ENCODE peak calls at places on chromosome 20, in six cellular contexts. Z is aorta, T is RWPE1, U is SK-N-MC, H is mammary epithelial cell, S is astrocyte. K is an unnamed sample.

GRCh38 chr20:3788685-3789155 is 2.2 kb upstream of the CENPB start:
- DNase-seq in H (no peak), S (no peak), Z (no peak), U (no peak), T (no peak), K (no peak)

GRCh38 chr20:15654208-15654649 is 919.0 kb downstream of the KIF16B start:
- DNase-seq in S (no peak), H (peak; percentile 55), Z (no peak), T (peak; percentile 60), U (no peak), K (no peak)

GRCh38 chr20:58523072-58523681 is 8.0 kb upstream of the APCDD1L start:
- DNase-seq in U (peak; percentile 73), S (peak; percentile 92), H (no peak), T (no peak), Z (no peak), K (no peak)

GRCh38 chr20:3721912-3722311 is 9.5 kb upstream of the SIGLEC1 start:
- DNase-seq in H (no peak), S (no peak), Z (no peak), T (no peak), U (no peak), K (no peak)

GRCh38 chr20:25300496-25301170 is 52.7 kb downstream of the PYGB start:
- DNase-seq in S (peak; percentile 14), H (no peak), U (no peak), Z (no peak), T (no peak), K (no peak)

GRCh38 chr20:24953621-24954133 is 4.6 kb downstream of the CST7 start:
- DNase-seq in T (no peak), U (no peak), Z (peak; percentile 68), H (no peak), S (no peak), K (no peak)

GRCh38 chr20:9112541-9113515 is 43.9 kb downstream of the PLCB4 start:
- DNase-seq in U (peak; percentile 77), Z (no peak), S (peak; percentile 79), T (peak; percentile 9), H (peak; percentile 41), K (no peak)

GRCh38 chr20:61662226-61662945 is 403.3 kb downstream of the TAF4 start:
- DNase-seq in Z (no peak), S (no peak), T (no peak), U (no peak), H (no peak), K (no peak)

GRCh38 chr20:48823960-48824497 is 3.8 kb downstream of the PREX1 start:
- DNase-seq in U (no peak), S (peak; percentile 70), T (peak; percentile 73), Z (peak; percentile 26), H (peak; percentile 90), K (peak; percentile 45)

GRCh38 chr20:53753880-53754459 is 160.3 kb upstream of the ZNF217 start:
- DNase-seq in T (no peak), Z (no peak), S (no peak), H (no peak), U (no peak), K (no peak)
- H3K27ac ChIP-seq in T (peak overlapping the region; percentile 16), Z (no peak overlapping the region), S (peak overlapping the region; percentile 87), H (peak overlapping the region; percentile 91), U (peak overlapping the region; percentile 99), K (peak overlapping the region; percentile 91)

GRCh38 chr20:19274412-19275015 is 62.1 kb downstream of the SLC24A3 start:
- DNase-seq in T (no peak), H (no peak), Z (no peak), U (no peak), S (no peak), K (no peak)
- H3K27ac ChIP-seq in T (no peak overlapping the region), H (no peak overlapping the region), Z (no peak overlapping the region), U (no peak overlapping the region), S (no peak overlapping the region), K (no peak overlapping the region)

DNA sequence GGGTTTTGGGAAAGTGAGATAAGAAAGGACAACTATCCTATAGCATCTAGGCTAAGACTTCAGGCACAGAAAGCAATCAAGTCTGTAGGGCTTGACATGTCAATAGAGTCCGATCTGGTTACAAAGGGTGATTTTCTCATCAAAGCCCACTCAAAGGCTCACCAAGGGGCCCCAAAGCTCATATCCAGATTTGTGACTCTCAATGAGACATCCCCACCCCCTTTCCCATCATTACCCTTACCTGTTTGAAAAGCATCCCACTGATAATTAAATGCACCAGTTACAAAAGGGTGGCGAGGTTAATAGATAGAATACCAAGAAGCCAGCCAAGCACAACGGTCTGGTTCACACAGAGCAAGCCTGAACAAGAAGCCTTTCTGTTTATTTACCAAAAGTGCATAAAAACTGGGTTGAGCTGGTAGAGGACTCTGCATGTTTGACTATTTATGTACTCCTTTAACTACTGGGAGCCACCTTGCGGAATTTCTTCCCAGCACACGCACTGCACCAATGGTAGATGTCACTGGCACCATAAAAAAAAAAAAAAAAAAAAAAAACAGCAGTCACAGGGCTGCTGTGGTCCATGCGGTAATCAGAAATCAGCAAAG is 6.1 kb downstream of the JAG1 start:
- DNase-seq in S (no peak), U (no peak), T (peak; percentile 49), Z (no peak), H (peak; percentile 76), K (peak; percentile 79)
- H3K27ac ChIP-seq in S (peak overlapping the region; percentile 59), U (no peak overlapping the region), T (peak overlapping the region; percentile 96), Z (peak overlapping the region; percentile 97), H (peak overlapping the region; percentile 87), K (peak overlapping the region; percentile 99)

GRCh38 chr20:34385464-34385863 is 22.4 kb downstream of the ITCH start:
- DNase-seq in U (no peak), T (no peak), S (no peak), H (no peak), Z (no peak), K (no peak)

GRCh38 chr20:34388678-34389077 is 25.6 kb downstream of the ITCH start:
- DNase-seq in T (no peak), U (no peak), S (no peak), Z (no peak), H (no peak), K (no peak)

GRCh38 chr20:34389206-34389953 is 26.3 kb downstream of the ITCH start:
- DNase-seq in T (no peak), H (no peak), U (peak; percentile 66), Z (no peak), S (peak; percentile 32), K (no peak)

GRCh38 chr20:34390769-34391447 is 27.8 kb downstream of the ITCH start:
- DNase-seq in T (peak; percentile 83), S (peak; percentile 83), H (peak; percentile 95), Z (peak; percentile 86), U (no peak), K (peak; percentile 60)

DNA sequence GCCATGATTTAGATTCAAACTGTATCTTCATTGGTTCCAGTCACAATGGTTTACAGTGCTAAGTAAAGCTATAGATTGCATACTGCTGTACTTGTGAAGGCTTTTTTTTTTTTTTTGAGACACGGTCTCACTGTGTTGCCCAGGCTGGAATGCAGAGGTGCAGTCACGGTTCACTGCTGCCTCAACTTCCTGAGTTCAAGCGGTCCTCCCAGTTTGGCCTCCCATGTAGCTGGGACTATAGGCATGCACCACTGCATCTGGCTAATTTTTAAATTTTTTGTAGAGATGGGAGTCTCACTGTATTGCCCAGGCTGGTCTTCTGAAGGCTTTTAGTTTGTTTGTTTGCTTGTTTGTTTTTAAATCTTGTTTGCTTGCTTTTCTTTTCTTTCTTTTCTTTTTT is 24.9 kb downstream of the ITCH start:
- DNase-seq in T (no peak), S (no peak), H (no peak), U (no peak), Z (no peak), K (no peak)
- H3K27ac ChIP-seq in T (peak overlapping the region; percentile 6), S (no peak overlapping the region), H (no peak overlapping the region), U (peak overlapping the region; percentile 65), Z (no peak overlapping the region), K (peak overlapping the region; percentile 79)

GRCh38 chr20:63848003-63848911 is 13.0 kb upstream of the ABHD16B start:
- DNase-seq in Z (no peak), U (no peak), H (no peak), S (no peak), T (no peak), K (no peak)

GRCh38 chr20:63844384-63845025 is 13.4 kb upstream of the ZBTB46 start:
- DNase-seq in Z (no peak), S (no peak), H (no peak), T (no peak), U (no peak), K (no peak)

GRCh38 chr20:63846128-63846771 is 15.0 kb upstream of the ABHD16B start:
- DNase-seq in H (no peak), T (peak; percentile 58), Z (peak; percentile 82), S (no peak), U (no peak), K (no peak)

GRCh38 chr20:63847374-63848002 is 13.8 kb upstream of the ABHD16B start:
- DNase-seq in S (no peak), T (no peak), U (no peak), Z (no peak), H (no peak), K (no peak)

DNA sequence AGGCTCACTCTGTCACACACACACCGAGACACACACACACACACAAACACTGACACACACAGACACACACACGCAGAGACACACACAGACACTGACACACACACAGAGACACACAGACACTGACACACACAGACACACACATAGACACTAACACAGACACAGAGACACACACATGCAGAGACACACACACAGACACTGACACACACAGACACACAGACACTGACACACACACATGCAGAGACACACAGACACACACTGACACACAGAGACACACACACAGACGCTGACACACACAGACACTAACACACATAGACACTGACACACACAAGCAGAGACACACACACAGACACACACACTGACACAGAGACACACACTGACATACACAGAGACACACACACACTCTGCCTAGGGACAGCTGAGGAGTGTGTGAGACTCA is 14.3 kb upstream of the ABHD16B start:
- DNase-seq in S (no peak), H (no peak), Z (no peak), U (no peak), T (no peak), K (no peak)
- H3K27ac ChIP-seq in S (no peak overlapping the region), H (no peak overlapping the region), Z (no peak overlapping the region), U (no peak overlapping the region), T (peak overlapping the region; percentile 33), K (no peak overlapping the region)

DNA sequence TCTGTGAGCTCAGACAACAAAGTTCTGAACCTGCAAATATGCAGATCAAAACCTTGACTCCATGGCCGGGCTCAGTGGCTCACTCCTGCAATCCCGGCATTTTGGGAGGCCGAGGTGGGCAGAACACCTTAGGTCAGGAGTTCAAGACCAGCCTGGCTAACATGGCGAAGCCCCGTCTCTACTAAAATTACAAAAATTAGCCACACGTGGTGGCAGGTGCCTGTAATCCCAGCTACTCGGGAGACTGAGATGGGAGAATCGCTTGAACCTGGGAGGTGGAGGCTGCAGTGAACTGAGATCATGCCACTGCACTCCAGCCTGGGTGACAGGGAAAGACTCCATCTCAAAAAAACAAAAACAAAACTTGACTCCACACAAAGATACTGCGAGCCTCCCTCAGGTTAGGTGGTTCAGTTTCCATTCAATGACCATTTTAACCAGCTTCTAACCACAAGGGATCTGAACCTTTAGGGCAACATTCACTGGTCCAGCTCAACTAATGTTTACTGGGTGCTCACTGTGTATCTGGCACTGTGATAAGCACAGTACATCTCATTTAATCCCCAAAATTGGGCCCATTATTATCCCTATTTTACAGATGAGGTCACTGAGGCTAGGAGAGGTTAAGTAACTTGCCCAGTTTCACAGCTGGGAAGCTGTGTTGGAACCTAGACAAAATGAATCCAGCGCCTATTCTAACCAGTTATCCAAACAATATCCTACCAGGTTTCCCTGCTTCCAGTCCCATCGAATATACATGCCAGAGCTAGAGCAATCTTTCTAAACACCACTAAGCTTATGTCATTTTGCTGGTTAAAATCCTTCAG is 1.8 kb downstream of the SNRPB start:
- DNase-seq in T (no peak), Z (no peak), U (no peak), S (no peak), H (peak; percentile 4), K (no peak)
- H3K27ac ChIP-seq in T (peak overlapping the region; percentile 91), Z (no peak overlapping the region), U (no peak overlapping the region), S (peak overlapping the region; percentile 95), H (peak overlapping the region; percentile 88), K (peak overlapping the region; percentile 82)